ENCODE peak calls at places on chromosome 12, in seven cellular contexts. B is activated T-helper 1 cell treated with anti-CD3 and anti-CD28 coated beads, Interleukin-2, amount 50 U/mL, for 16 hours; G is Right ventricle myocardium superior; X is stimulated activated naive B cell treated with anti-CD40 and anti-IgM and Interleukin-4, amounts not matched to agents 10 μg/mL and 1 μg/mL and 100 μg/mL, for 72 hours; Q is HS-27A; O is amniotic stem cell; Z is GM20000. C is an unnamed sample.

GRCh38 chr12:131203666-131204415 is 250.1 kb downstream of the ADGRD1 start:
- DNase-seq in B (no peak), G (no peak), X (no peak), Q (no peak), O (no peak), Z (no peak), C (peak; percentile 66)

GRCh38 chr12:102005256-102005655 is 56.5 kb downstream of the WASHC3 start:
- DNase-seq in B (no peak), G (no peak), X (no peak), Q (no peak), O (no peak), Z (no peak), C (no peak)

GRCh38 chr12:131915000-131915689 is 13.9 kb upstream of the PUS1 start:
- DNase-seq in B (no peak), G (no peak), X (no peak), Q (no peak), O (no peak), Z (no peak), C (no peak)

GRCh38 chr12:88698471-88698870 is 118.2 kb upstream of the KITLG start:
- DNase-seq in B (no peak), G (no peak), X (no peak), Q (no peak), O (no peak), Z (no peak), C (no peak)

GRCh38 chr12:127083028-127083949 is 1183.7 kb upstream of the TMEM132C start:
- DNase-seq in B (no peak), G (no peak), X (no peak), Q (no peak), O (peak; percentile 45), Z (peak; percentile 52), C (no peak)

GRCh38 chr12:53744130-53744441 is 7.7 kb downstream of the CISTR start:
- DNase-seq in B (no peak), G (no peak), X (no peak), Q (no peak), O (no peak), Z (no peak), C (no peak)

GRCh38 chr12:67269632-67270578 is 747 bp downstream of the CAND1 start:
- DNase-seq in B (peak; percentile 21), G (peak; percentile 68), X (peak; percentile 44), Q (no peak), O (no peak), Z (peak; percentile 25), C (peak; percentile 86)

GRCh38 chr12:92414383-92415065 is 268.9 kb upstream of the BTG1 start:
- DNase-seq in B (no peak), G (no peak), X (no peak), Q (no peak), O (no peak), Z (no peak), C (no peak)

GRCh38 chr12:132162508-132163031 is 18.3 kb downstream of the NOC4L start:
- DNase-seq in B (no peak), G (peak; percentile 63), X (no peak), Q (no peak), O (peak; percentile 51), Z (no peak), C (peak; percentile 93)

GRCh38 chr12:116299548-116300150 is 22.2 kb upstream of the MED13L start:
- DNase-seq in B (no peak), G (no peak), X (no peak), Q (no peak), O (no peak), Z (no peak), C (no peak)

GRCh38 chr12:80937391-80938238 is at the start of gene LIN7A:
- DNase-seq in B (no peak), G (peak; percentile 77), X (no peak), Q (no peak), O (peak; percentile 10), Z (peak; percentile 38), C (peak; percentile 82)

GRCh38 chr12:97309921-97310320 is 152.7 kb upstream of the RMST start:
- DNase-seq in B (no peak), G (no peak), X (no peak), Q (no peak), O (no peak), Z (no peak), C (no peak)

GRCh38 chr12:105317453-105317852 is 13.0 kb upstream of the C12orf75 start:
- DNase-seq in B (no peak), G (no peak), X (no peak), Q (no peak), O (no peak), Z (no peak), C (no peak)

GRCh38 chr12:57782243-57782607 is 362 bp upstream of the TSFM start:
- DNase-seq in B (no peak), G (no peak), X (no peak), Q (no peak), O (no peak), Z (no peak), C (no peak)

GRCh38 chr12:27667540-27667939 is 28.7 kb upstream of the REP15 start:
- DNase-seq in B (no peak), G (no peak), X (no peak), Q (no peak), O (no peak), Z (no peak), C (peak; percentile 88)

GRCh38 chr12:78343657-78344056 is 513.0 kb downstream of the NAV3 start:
- DNase-seq in B (no peak), G (no peak), X (no peak), Q (no peak), O (no peak), Z (no peak), C (no peak)

GRCh38 chr12:107635139-107635538 is 50.5 kb upstream of the PWP1 start:
- DNase-seq in B (no peak), G (no peak), X (no peak), Q (no peak), O (no peak), Z (no peak), C (no peak)

GRCh38 chr12:25069221-25069620 is 120.3 kb upstream of the BCAT1 start:
- DNase-seq in B (no peak), G (no peak), X (no peak), Q (no peak), O (no peak), Z (no peak), C (no peak)

GRCh38 chr12:124953689-124954405 is 35.1 kb downstream of the DHX37 start:
- DNase-seq in B (no peak), G (no peak), X (no peak), Q (no peak), O (no peak), Z (no peak), C (no peak)

GRCh38 chr12:95204141-95204866 is 13.0 kb downstream of the FGD6 start:
- DNase-seq in B (no peak), G (no peak), X (no peak), Q (no peak), O (peak; percentile 38), Z (no peak), C (no peak)

GRCh38 chr12:106415134-106415533 is 57.6 kb downstream of the POLR3B start:
- DNase-seq in B (no peak), G (no peak), X (no peak), Q (peak; percentile 77), O (no peak), Z (no peak), C (no peak)

GRCh38 chr12:121942145-121942718 is 23.8 kb downstream of the CFAP251 start:
- DNase-seq in B (no peak), G (no peak), X (no peak), Q (no peak), O (no peak), Z (no peak), C (no peak)

GRCh38 chr12:131375972-131376345 is 334.9 kb upstream of the SFSWAP start:
- DNase-seq in B (no peak), G (no peak), X (no peak), Q (no peak), O (no peak), Z (no peak), C (no peak)

GRCh38 chr12:114682920-114683708 is 861 bp downstream of the TBX3 start:
- DNase-seq in B (no peak), G (peak; percentile 56), X (no peak), Q (no peak), O (no peak), Z (no peak), C (no peak)

GRCh38 chr12:98399532-98399931 is 115.9 kb upstream of the TMPO start:
- DNase-seq in B (peak; percentile 24), G (no peak), X (no peak), Q (no peak), O (peak; percentile 5), Z (peak; percentile 54), C (no peak)